ENCODE peak calls at places on chromosomes 12 and 14, in four cellular contexts. Q is lower lobe of right lung, D is GM13976, Z is foreskin fibroblast. W is an unnamed sample.
A peak's percentile ranks its signal among the peaks of the same experiment; 100 is the strongest.

GRCh38 chr14:96094656-96095055 is 55.5 kb downstream of the C14orf132 start:
- DNase-seq in Q (no peak), D (no peak), Z (no peak), W (no peak)

GRCh38 chr12:8953773-8954402 is 4.4 kb upstream of the M6PR start:
- DNase-seq in Q (no peak), D (no peak), Z (no peak), W (no peak)

GRCh38 chr12:122505419-122506051 is 4.8 kb upstream of the ZCCHC8 start:
- DNase-seq in Q (no peak), D (no peak), Z (no peak), W (no peak)

GRCh38 chr12:68240975-68241374 is 12.4 kb downstream of the IL22 start:
- DNase-seq in Q (no peak), D (peak; percentile 66), Z (peak; percentile 58), W (peak; percentile 89)

GRCh38 chr12:120439646-120440247 is 1.8 kb downstream of the COX6A1 start:
- DNase-seq in Q (no peak), D (peak; percentile 84), Z (peak; percentile 80), W (peak; percentile 47)

GRCh38 chr12:58166643-58167042 is 225.3 kb downstream of the ATP23 start:
- DNase-seq in Q (no peak), D (no peak), Z (no peak), W (no peak)

GRCh38 chr14:92990456-92991430 is 67.8 kb downstream of the CHGA start:
- DNase-seq in Q (peak; percentile 44), D (no peak), Z (peak; percentile 50), W (no peak)

GRCh38 chr14:55136868-55137785 is 8.1 kb downstream of the LGALS3 start:
- DNase-seq in Q (no peak), D (no peak), Z (peak; percentile 90), W (no peak)

GRCh38 chr14:22939684-22940083 is 10.5 kb upstream of the PRMT5 start:
- DNase-seq in Q (no peak), D (no peak), Z (peak; percentile 65), W (no peak)

GRCh38 chr12:94092516-94093241 is 55.7 kb upstream of the PLXNC1 start:
- DNase-seq in Q (no peak), D (no peak), Z (no peak), W (no peak)

GRCh38 chr14:68879321-68879781 is 86.5 kb upstream of the ZFP36L1 start:
- DNase-seq in Q (no peak), D (no peak), Z (no peak), W (no peak)

GRCh38 chr14:92877757-92878431 is 45.1 kb upstream of the CHGA start:
- DNase-seq in Q (peak; percentile 47), D (no peak), Z (no peak), W (no peak)

GRCh38 chr14:87690076-87690661 is 302.8 kb downstream of the GALC start:
- DNase-seq in Q (no peak), D (no peak), Z (no peak), W (no peak)

GRCh38 chr14:103859416-103860202 is 12.2 kb upstream of the PPP1R13B start:
- DNase-seq in Q (peak; percentile 27), D (no peak), Z (no peak), W (no peak)

GRCh38 chr12:109445224-109445623 is 31.9 kb downstream of the KCTD10 start:
- DNase-seq in Q (no peak), D (no peak), Z (peak; percentile 73), W (no peak)

GRCh38 chr14:30608533-30609006 is 13.5 kb upstream of the SCFD1 start:
- DNase-seq in Q (no peak), D (no peak), Z (peak; percentile 71), W (no peak)

GRCh38 chr14:83217492-83217891 is 1683.8 kb upstream of the SEL1L start:
- DNase-seq in Q (no peak), D (no peak), Z (peak; percentile 93), W (no peak)

GRCh38 chr14:102996941-102997340 is 60.4 kb downstream of the CDC42BPB start:
- DNase-seq in Q (no peak), D (no peak), Z (no peak), W (no peak)

GRCh38 chr12:52252728-52253328 is 19.8 kb downstream of the KRT7 start:
- DNase-seq in Q (peak; percentile 27), D (no peak), Z (no peak), W (no peak)

GRCh38 chr14:60758875-60759274 is 24.3 kb downstream of the MNAT1 start:
- DNase-seq in Q (no peak), D (no peak), Z (no peak), W (peak; percentile 17)

GRCh38 chr12:6188954-6189353 is 11.2 kb upstream of the CD9 start:
- DNase-seq in Q (no peak), D (no peak), Z (no peak), W (no peak)

GRCh38 chr12:125418902-125419564 is 353.8 kb downstream of the AACS start:
- DNase-seq in Q (no peak), D (peak; percentile 22), Z (no peak), W (peak; percentile 63)

GRCh38 chr12:53499261-53500118 is at the start of gene MAP3K12:
- DNase-seq in Q (peak; percentile 70), D (peak; percentile 70), Z (peak; percentile 92), W (peak; percentile 56)

GRCh38 chr14:105089746-105090492 is 24.7 kb upstream of the GPR132 start:
- DNase-seq in Q (no peak), D (no peak), Z (no peak), W (no peak)

GRCh38 chr14:39318574-39318973 is 84.9 kb downstream of the MIA2 start:
- DNase-seq in Q (no peak), D (no peak), Z (peak; percentile 23), W (no peak)

GRCh38 chr12:31015215-31015614 is 58.4 kb upstream of the DDX11 start:
- DNase-seq in Q (no peak), D (no peak), Z (no peak), W (no peak)

GRCh38 chr14:88993946-88994345 is 169.5 kb downstream of the TTC8 start:
- DNase-seq in Q (no peak), D (no peak), Z (peak; percentile 41), W (no peak)

GRCh38 chr12:6336079-6336858 is 5.6 kb downstream of the TNFRSF1A start:
- DNase-seq in Q (peak; percentile 96), D (peak; percentile 63), Z (peak; percentile 100), W (peak; percentile 64)

GRCh38 chr14:86625637-86626036 is 1095.7 kb downstream of the FLRT2 start:
- DNase-seq in Q (no peak), D (no peak), Z (no peak), W (no peak)

GRCh38 chr14:88793259-88793625 is 489 bp upstream of the EML5 start:
- DNase-seq in Q (no peak), D (no peak), Z (no peak), W (no peak)

GRCh38 chr12:63403256-63403655 is 252.3 kb upstream of the AVPR1A start:
- DNase-seq in Q (no peak), D (no peak), Z (peak; percentile 17), W (no peak)

DNA sequence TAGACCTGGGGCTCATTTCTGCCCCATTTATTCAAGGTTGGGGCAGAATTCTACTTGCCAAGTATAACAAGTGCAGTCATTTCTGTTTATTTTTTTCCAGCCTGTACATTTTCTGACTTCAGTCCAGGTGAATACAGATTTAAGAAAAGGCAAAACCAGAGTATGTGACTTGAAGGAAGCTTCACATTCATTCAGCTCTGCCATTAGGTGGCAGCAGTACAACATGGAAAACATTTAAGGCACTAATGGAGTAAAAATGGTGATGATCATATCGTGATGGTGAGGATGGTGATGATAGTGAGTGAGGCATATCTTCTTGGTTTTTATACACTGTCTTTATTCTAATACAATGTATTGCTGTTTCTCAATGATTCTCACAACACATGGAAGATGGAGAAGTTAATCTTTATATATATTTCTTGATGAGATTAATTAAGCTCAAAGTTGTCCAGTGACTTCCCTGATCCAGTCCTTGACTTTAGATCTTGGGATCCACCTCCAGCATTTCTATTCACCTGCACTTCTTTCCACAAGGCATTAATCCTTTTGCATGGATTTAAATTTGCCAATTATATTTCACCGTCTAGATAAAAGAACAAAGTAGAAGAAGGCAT is 176.7 kb upstream of the SEL1L start:
- DNase-seq in Q (no peak), D (no peak), Z (peak; percentile 2), W (peak; percentile 34)
- TF ChIP-seq CTCF in Q (peak; percentile 55), D (peak; percentile 61), Z (peak; percentile 9), W (peak; percentile 60)

DNA sequence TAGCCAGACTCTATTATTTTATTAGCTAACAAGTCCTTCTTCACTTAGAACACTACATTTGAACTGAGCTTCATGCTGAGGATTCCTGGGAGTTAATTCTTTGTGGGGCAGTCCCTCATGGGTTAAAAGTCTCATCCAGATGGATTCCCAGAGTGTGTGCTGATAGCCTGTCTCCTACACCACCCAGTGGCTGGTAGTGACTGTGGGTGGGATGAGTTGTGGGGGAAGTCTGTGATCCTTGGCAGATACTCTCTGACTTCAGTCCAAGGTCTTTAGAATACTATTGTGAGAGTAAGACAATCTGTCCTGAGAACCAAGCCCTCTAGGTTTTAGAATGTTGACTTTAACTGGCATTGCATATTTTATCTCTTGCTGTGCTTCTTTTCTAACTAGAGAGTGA is 37.2 kb downstream of the AKAP6 start:
- DNase-seq in Q (no peak), D (no peak), Z (peak; percentile 79), W (no peak)
- TF ChIP-seq CTCF in Q (no peak), D (no peak), Z (peak; percentile 27), W (no peak)

DNA sequence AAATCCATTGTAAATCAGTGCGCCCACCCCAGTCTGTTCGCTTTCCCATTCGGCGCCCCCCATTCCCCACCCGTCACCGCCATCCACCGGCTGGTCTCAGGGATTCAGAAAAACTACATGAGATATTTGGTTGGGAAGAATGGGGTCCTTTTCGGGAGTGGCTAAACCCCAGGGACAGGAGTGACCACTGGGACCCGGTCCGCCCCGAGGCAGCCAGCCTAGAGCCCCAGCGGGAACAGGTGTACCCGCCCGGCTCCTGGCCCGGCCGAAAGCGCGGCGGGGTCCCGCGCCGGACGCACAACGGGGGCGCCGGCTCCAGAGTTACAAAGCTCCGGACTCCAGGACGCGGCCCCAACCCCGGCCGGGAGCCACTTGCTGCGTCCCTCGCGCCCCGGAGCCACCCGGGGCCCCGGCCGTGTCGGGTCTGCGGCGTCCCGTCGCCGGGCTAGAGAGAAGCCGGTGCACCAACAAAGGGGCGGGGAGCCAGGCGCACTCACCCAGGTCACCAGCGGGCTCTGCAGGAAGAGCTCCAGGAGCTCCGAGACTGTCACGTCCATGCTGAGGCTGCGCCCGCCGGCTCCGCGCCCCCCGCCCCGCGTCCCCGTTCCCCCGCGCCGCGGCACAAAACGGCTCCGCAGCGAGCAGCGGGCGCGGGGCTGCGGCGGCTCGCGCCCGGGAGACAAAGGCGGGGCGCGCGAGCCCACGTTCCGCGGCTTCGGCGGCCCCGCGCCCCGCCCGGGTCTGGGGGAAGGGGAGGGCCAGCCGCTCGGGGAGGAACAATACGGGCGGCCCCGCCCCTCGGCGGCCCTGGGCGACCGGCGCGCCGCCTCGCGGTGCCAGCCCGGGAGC is at the start of gene CCDC88C:
- DNase-seq in Q (peak; percentile 85), D (peak; percentile 89), Z (peak; percentile 33), W (peak; percentile 61)
- TF ChIP-seq CTCF in Q (no peak), D (no peak), Z (no peak), W (no peak)

DNA sequence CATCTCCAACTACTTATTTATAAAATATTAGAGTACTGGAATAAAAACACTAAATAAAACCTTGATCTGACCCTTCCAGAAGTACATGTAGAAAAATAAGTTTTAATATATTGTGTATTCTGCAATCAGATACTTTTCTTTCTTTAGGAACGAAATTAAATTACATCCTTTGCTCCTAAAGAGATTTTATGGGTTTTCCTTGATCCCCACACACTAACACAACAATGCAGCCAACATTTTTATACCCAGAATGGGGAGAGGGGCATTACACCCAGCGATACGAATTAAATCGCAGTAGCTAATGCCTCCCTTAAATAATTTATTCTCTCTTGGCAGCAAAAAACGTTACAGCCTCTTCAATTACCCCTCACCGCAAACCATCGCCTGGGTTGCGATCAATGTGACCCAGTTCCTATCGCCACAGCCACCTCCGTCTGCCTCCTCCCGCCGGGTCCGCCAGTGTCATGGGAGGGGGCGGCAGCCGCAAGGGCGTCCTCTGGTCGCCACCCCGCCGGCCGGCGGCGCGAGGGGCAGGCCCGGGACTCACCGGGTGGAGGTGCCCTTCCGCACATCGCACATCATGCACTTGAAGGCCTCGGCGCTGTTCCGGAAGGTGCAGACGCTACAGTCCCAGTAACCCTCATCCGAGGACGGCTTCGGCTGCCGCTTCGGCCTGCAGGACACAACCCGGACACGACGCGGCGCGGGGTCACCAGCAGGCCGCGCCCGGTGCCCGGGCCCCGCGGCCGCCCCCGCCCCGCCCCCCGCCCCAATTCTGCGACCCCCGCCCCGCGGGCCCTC is 796 bp downstream of the YAF2 start:
- DNase-seq in Q (peak; percentile 90), D (peak; percentile 86), Z (peak; percentile 86), W (peak; percentile 89)
- TF ChIP-seq CTCF in Q (peak; percentile 58), D (peak; percentile 57), Z (peak; percentile 33), W (peak; percentile 53)